ENCODE peak calls at places on chromosomes 12 and 14, in four cellular contexts. V, J, E and L are unnamed samples.

GRCh38 chr12:24561882-24562760 is 386.8 kb downstream of the BCAT1 start:
- DNase-seq in V (peak; percentile 50), J (no peak), E (no peak), L (peak; percentile 87)

GRCh38 chr14:61565836-61566536 is 129.3 kb upstream of the HIF1A start:
- DNase-seq in V (peak; percentile 91), J (no peak), E (no peak), L (no peak)

GRCh38 chr14:72916174-72916573 is 10.1 kb upstream of the DCAF4 start:
- DNase-seq in V (peak; percentile 40), J (no peak), E (no peak), L (peak; percentile 9)

GRCh38 chr14:101460521-101460920 is 100.8 kb upstream of the DIO3 start:
- DNase-seq in V (no peak), J (no peak), E (no peak), L (no peak)

GRCh38 chr14:75123991-75124390 is 2.9 kb downstream of the NEK9 start:
- DNase-seq in V (peak; percentile 90), J (no peak), E (no peak), L (no peak)

GRCh38 chr12:42308390-42308789 is 17.5 kb downstream of the ZCRB1 start:
- DNase-seq in V (no peak), J (no peak), E (no peak), L (no peak)

GRCh38 chr12:90280033-90280432 is 571.4 kb upstream of the ATP2B1 start:
- DNase-seq in V (peak; percentile 76), J (no peak), E (no peak), L (no peak)

GRCh38 chr12:95073698-95074520 is 491 bp upstream of the NR2C1 start:
- DNase-seq in V (peak; percentile 16), J (no peak), E (no peak), L (no peak)

GRCh38 chr12:67442347-67442841 is 173.2 kb downstream of the CAND1 start:
- DNase-seq in V (no peak), J (peak; percentile 60), E (no peak), L (peak; percentile 88)

GRCh38 chr14:99137913-99138571 is 134.0 kb downstream of the BCL11B start:
- DNase-seq in V (no peak), J (no peak), E (no peak), L (no peak)

GRCh38 chr14:68140801-68141200 is 321.2 kb downstream of the RAD51B start:
- DNase-seq in V (no peak), J (no peak), E (no peak), L (peak; percentile 21)

GRCh38 chr14:103293465-103293864 is 40.6 kb upstream of the EIF5 start:
- DNase-seq in V (no peak), J (no peak), E (no peak), L (no peak)

GRCh38 chr14:28571636-28572035 is 195.0 kb upstream of the FOXG1 start:
- DNase-seq in V (no peak), J (no peak), E (no peak), L (no peak)

GRCh38 chr14:75933712-75934296 is 48.0 kb downstream of the TGFB3 start:
- DNase-seq in V (no peak), J (no peak), E (no peak), L (peak; percentile 32)

GRCh38 chr14:93286212-93286890 is 46.5 kb downstream of the BTBD7 start:
- DNase-seq in V (peak; percentile 46), J (no peak), E (no peak), L (no peak)

GRCh38 chr12:66232258-66232657 is 43.2 kb downstream of the IRAK3 start:
- DNase-seq in V (no peak), J (no peak), E (no peak), L (peak; percentile 36)

GRCh38 chr12:3199551-3200031 is 122.4 kb downstream of the TSPAN9 start:
- DNase-seq in V (peak; percentile 56), J (no peak), E (no peak), L (peak; percentile 62)

GRCh38 chr12:132653567-132654290 is 33.4 kb downstream of the POLE start:
- DNase-seq in V (no peak), J (no peak), E (no peak), L (no peak)

GRCh38 chr14:64823305-64823985 is 56.3 kb downstream of the SPTB start:
- DNase-seq in V (peak; percentile 86), J (peak; percentile 78), E (peak; percentile 39), L (peak; percentile 89)